ENCODE peak calls at places on chromosomes 5 and 9, in ten cellular contexts. U, T, O, R, M, P, G, L, E and I are unnamed samples.

GRCh38 chr5:20972419-20972925 is 984.5 kb upstream of the CDH18 start:
- DNase-seq in U (peak; percentile 4), T (no peak), O (peak; percentile 30), R (no peak), M (no peak), P (peak; percentile 57), G (peak; percentile 5), L (peak; percentile 81), E (peak; percentile 55), I (peak; percentile 31)

GRCh38 chr5:10635257-10635860 is 71.5 kb downstream of the ANKRD33B start:
- DNase-seq in U (no peak), T (no peak), O (no peak), R (no peak), M (no peak), P (peak; percentile 67), G (peak; percentile 74), L (no peak), E (no peak), I (peak; percentile 18)

GRCh38 chr5:87594566-87594965 is 181.8 kb upstream of the CCNH start:
- DNase-seq in U (no peak), T (no peak), O (no peak), R (no peak), M (no peak), P (no peak), G (no peak), L (no peak), E (no peak), I (no peak)

GRCh38 chr5:139668924-139669680 is 21.0 kb downstream of the CXXC5 start:
- DNase-seq in U (no peak), T (no peak), O (peak; percentile 10), R (no peak), M (no peak), P (no peak), G (no peak), L (peak; percentile 65), E (no peak), I (no peak)

GRCh38 chr9:36862206-36863145 is 171.6 kb downstream of the PAX5 start:
- DNase-seq in U (no peak), T (no peak), O (no peak), R (no peak), M (no peak), P (peak; percentile 27), G (peak; percentile 33), L (peak; percentile 14), E (peak; percentile 36), I (peak; percentile 39)

GRCh38 chr5:180852510-180852909 is 8.6 kb downstream of the ZFP62 start:
- DNase-seq in U (no peak), T (no peak), O (peak; percentile 21), R (no peak), M (no peak), P (no peak), G (no peak), L (no peak), E (no peak), I (peak; percentile 24)

GRCh38 chr9:85178486-85178885 is 509.0 kb downstream of the NTRK2 start:
- DNase-seq in U (no peak), T (no peak), O (no peak), R (no peak), M (no peak), P (no peak), G (no peak), L (peak; percentile 41), E (no peak), I (no peak)

GRCh38 chr5:151155777-151156731 is 1.5 kb downstream of the ANXA6 start:
- DNase-seq in U (no peak), T (peak; percentile 44), O (no peak), R (no peak), M (no peak), P (peak; percentile 59), G (peak; percentile 63), L (peak; percentile 15), E (no peak), I (peak; percentile 65)